ENCODE peak calls at places on chromosome 14, in five cellular contexts. D is K562, F is prostate gland, U is GM23338, S is upper lobe of left lung. R is an unnamed sample. For H3K4me1, the result is how much of the 10 kb centered on the place peaks cover.

GRCh38 chr14:99484106-99484505 is 2.9 kb downstream of the CCNK start:
- DNase-seq in D (no peak), F (no peak), U (no peak), S (no peak), R (no peak)

GRCh38 chr14:77206261-77206824 is 24.7 kb downstream of the TMEM63C start:
- DNase-seq in D (no peak), F (no peak), U (no peak), S (no peak), R (no peak)

GRCh38 chr14:23147676-23148075 is 28.6 kb upstream of the CEBPE start:
- DNase-seq in D (no peak), F (peak), U (no peak), S (no peak), R (no peak)

GRCh38 chr14:58200480-58200841 is 512 bp downstream of the ACTR10 start:
- DNase-seq in D (no peak), F (no peak), U (no peak), S (no peak), R (no peak)

GRCh38 chr14:70045715-70046535 is 142.8 kb downstream of the SLC8A3 start:
- DNase-seq in D (peak), F (peak), U (peak), S (peak), R (no peak)

GRCh38 chr14:98433436-98433835 is 838.6 kb downstream of the BCL11B start:
- DNase-seq in D (no peak), F (no peak), U (no peak), S (no peak), R (no peak)

GRCh38 chr14:52077261-52077984 is 8.6 kb upstream of the NID2 start:
- DNase-seq in D (no peak), F (no peak), U (no peak), S (no peak), R (peak)

GRCh38 chr14:99683619-99684355 is at the start of gene CYP46A1:
- DNase-seq in D (peak), F (peak), U (peak), S (peak), R (peak)

GRCh38 chr14:47715330-47715729 is 39.9 kb upstream of the MDGA2 start:
- DNase-seq in D (no peak), F (no peak), U (no peak), S (no peak), R (no peak)

GRCh38 chr14:104393199-104393897 is 186.2 kb upstream of the C14orf180 start:
- DNase-seq in D (no peak), F (no peak), U (no peak), S (peak), R (no peak)

GRCh38 chr14:57085801-57086200 is 182.9 kb downstream of the EXOC5 start:
- DNase-seq in D (no peak), F (no peak), U (no peak), S (no peak), R (no peak)

GRCh38 chr14:52472728-52473127 is 79.6 kb downstream of the TXNDC16 start:
- DNase-seq in D (no peak), F (no peak), U (no peak), S (no peak), R (no peak)

GRCh38 chr14:36996857-36997590 is 175.4 kb downstream of the SLC25A21 start:
- DNase-seq in D (no peak), F (no peak), U (no peak), S (no peak), R (no peak)

GRCh38 chr14:79415726-79416125 is 795.6 kb downstream of the DIO2 start:
- DNase-seq in D (no peak), F (no peak), U (no peak), S (no peak), R (no peak)

GRCh38 chr14:75283884-75284563 is 5.4 kb downstream of the FOS start:
- DNase-seq in D (peak), F (no peak), U (no peak), S (no peak), R (no peak)

GRCh38 chr14:20641591-20641990 is at the start of gene OR6S1:
- DNase-seq in D (no peak), F (no peak), U (no peak), S (no peak), R (no peak)

GRCh38 chr14:22438742-22439141 is 150.3 kb downstream of the DAD1 start:
- DNase-seq in D (no peak), F (no peak), U (no peak), S (no peak), R (no peak)

GRCh38 chr14:76877871-76878270 is 51.7 kb downstream of the LRRC74A start:
- DNase-seq in D (no peak), F (no peak), U (no peak), S (no peak), R (no peak)

GRCh38 chr14:63282997-63283396 is 35.7 kb downstream of the GPHB5 start:
- DNase-seq in D (no peak), F (no peak), U (no peak), S (no peak), R (no peak)

GRCh38 chr14:105526781-105527380 is 498 bp downstream of the TMEM121 start:
- DNase-seq in D (no peak), F (no peak), U (peak), S (peak), R (no peak)
- H3K27ac ChIP-seq in D (no peak), F (peak), U (no peak), S (no peak), R (peak)

DNA sequence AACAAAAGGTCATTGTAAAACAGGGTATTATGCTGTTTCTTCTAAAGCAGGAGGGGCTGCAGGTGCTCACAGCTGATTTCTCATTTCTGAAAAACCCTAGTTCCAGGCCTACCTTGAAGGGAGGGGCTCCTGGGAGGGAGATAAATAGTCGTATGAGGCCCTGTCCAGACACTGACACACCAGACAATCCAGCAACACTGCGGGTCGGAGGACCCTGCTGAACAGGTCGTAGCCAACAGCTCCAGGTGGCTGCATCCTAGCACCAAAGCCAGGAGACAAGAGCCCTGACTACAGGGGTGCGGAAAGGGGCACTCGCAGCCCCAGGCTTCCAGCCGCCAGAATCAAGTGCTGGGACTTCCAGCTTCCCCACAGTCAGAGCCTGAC is 41.2 kb downstream of the PSMA6 start:
- DNase-seq in D (peak), F (no peak), U (peak), S (no peak), R (no peak)
- H3K4me1 ChIP-seq in D (under half), F (under half), U (under half), S (half or more), R (half or more)

DNA sequence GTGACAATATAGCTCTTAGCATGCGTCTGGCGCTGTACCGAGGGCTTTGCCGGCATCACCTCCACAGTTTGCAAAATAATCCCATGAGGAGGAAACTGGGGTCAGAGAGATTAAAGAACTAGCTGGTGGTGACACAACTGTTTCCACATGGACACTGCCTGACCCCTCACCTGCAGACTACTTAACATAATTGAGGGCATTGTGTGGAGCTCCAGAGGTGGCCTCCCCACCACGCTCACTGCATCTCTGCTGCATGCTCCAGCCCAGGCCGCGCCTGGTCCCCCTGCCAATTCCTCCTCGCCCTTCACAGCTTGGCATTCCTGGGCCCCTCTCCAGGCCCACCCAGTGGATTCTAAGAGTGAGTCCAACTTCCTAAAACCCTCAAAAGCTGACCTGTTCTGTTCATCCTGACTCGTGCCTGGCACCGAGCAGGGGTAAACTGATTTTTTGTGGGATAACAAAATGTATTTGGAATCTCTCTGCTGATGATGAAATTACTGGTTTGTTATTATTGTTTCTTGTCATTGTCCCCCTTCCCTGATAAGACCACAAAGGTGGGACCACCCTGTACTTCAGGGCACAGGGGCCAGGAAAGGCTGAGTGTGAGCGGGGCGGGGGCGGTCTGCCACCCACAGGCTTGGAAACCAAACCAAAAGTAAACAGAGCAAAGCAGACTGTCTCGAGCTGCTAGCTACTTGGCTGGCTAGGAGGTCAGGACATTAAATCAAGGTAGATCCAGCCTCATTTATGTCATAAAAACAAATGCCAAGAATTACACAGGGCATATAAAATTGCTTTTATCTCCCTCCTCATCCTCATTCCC is 40.6 kb downstream of the CHGA start:
- DNase-seq in D (no peak), F (peak), U (no peak), S (peak), R (no peak)
- TF ChIP-seq POLR2AphosphoS5 in D (no peak), F (peak), U (no peak), S (no peak), R (no peak)

GRCh38 chr14:38389666-38390065 is 133.8 kb upstream of the CLEC14A start:
- DNase-seq in D (no peak), F (no peak), U (no peak), S (no peak), R (no peak)

GRCh38 chr14:38387821-38388220 is 131.9 kb upstream of the CLEC14A start:
- DNase-seq in D (no peak), F (no peak), U (no peak), S (no peak), R (no peak)

DNA sequence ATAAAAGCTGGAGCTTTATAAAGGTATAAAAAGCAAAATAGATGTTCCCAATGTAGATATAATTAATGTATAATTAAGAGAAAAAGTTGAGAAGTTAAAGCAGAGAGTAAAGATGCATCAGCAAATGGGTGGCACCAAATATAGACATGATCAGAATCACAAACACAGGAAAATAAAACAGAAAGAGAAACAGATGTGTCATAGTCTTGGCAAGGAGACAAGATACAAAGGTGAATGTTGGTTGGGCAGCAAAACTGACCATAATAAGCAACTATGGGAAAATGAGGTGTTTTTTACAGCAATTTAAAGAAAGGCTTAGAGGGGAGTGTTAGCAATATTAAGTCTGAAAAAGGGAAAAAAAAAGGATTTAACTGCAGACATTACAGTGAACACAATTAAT is 135.4 kb upstream of the CLEC14A start:
- DNase-seq in D (no peak), F (no peak), U (no peak), S (no peak), R (no peak)
- H3K27ac ChIP-seq in D (no peak), F (no peak), U (no peak), S (no peak), R (no peak)

GRCh38 chr14:93969082-93969828 is 7.1 kb downstream of the ASB2 start:
- DNase-seq in D (no peak), F (no peak), U (no peak), S (no peak), R (no peak)

GRCh38 chr14:93970589-93970966 is 5.8 kb downstream of the ASB2 start:
- DNase-seq in D (no peak), F (no peak), U (peak), S (no peak), R (no peak)

GRCh38 chr14:93972618-93973205 is 3.7 kb downstream of the ASB2 start:
- DNase-seq in D (no peak), F (no peak), U (no peak), S (no peak), R (no peak)

GRCh38 chr14:93971635-93972027 is 4.7 kb downstream of the ASB2 start:
- DNase-seq in D (no peak), F (no peak), U (no peak), S (no peak), R (no peak)

GRCh38 chr14:93970967-93971634 is 5.3 kb downstream of the ASB2 start:
- DNase-seq in D (no peak), F (no peak), U (no peak), S (no peak), R (no peak)
- H3K4me1 ChIP-seq in D (under half), F (under half), U (under half), S (under half), R (under half)

DNA sequence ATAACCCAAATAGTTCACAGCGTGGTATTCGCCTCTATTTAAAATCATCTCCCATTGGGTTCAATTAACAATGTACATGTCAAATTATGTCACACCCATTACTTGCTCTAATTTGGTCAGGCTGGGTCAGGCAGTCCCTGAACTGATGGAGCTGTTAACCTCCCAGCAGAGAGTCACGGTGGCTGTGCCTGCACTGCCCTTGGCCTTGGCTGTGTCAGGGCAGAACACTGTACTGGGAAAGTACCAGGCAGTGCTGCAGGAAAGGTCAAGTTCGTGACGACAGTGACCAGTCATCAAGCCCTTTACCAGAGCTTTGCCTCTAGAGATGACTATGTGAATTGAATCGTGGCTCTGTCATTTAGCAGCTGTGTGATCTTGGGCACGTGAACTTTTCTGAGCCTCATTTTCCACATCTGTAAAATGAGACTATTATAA is 100.0 kb downstream of the ARF6 start:
- DNase-seq in D (no peak), F (no peak), U (no peak), S (no peak), R (no peak)
- TF ChIP-seq POLR2AphosphoS5 in D (no peak), F (no peak), U (no peak), S (no peak), R (peak)

GRCh38 chr14:100824946-100825690 is 800 bp upstream of the MEG3 start:
- DNase-seq in D (no peak), F (no peak), U (no peak), S (no peak), R (no peak)
- H3K27ac ChIP-seq in D (no peak), F (no peak), U (no peak), S (no peak), R (no peak)

R was measured in esophagus muscularis mucosa.